ENCODE peak calls at places on chromosomes 12 and 14, in nine cellular contexts. One of them, this sample, is unnamed.

GRCh38 chr12:130752692-130753230 is 36.7 kb upstream of the RIMBP2 start:
- DNase-seq in skeletal muscle cell: no peak
- DNase-seq in hypothalamus: no peak
- DNase-seq in HL-60: no peak
- DNase-seq in globus pallidus: no peak
- DNase-seq in AG09319: no peak
- DNase-seq in amniotic epithelial cell: no peak
- DNase-seq in NCI-H1930: no peak
- DNase-seq in A549: no peak
- DNase-seq in this sample: no peak

GRCh38 chr14:91870001-91870400 is 2.7 kb upstream of the TC2N start:
- DNase-seq in amniotic epithelial cell: no peak
- DNase-seq in skeletal muscle cell: no peak
- DNase-seq in hypothalamus: no peak
- DNase-seq in AG09319: no peak
- DNase-seq in NCI-H1930: no peak
- DNase-seq in globus pallidus: no peak
- DNase-seq in HL-60: no peak
- DNase-seq in A549: no peak
- DNase-seq in this sample: no peak

GRCh38 chr12:59446156-59446555 is 149.7 kb upstream of the SLC16A7 start:
- DNase-seq in skeletal muscle cell: no peak
- DNase-seq in hypothalamus: no peak
- DNase-seq in globus pallidus: no peak
- DNase-seq in NCI-H1930: no peak
- DNase-seq in AG09319: no peak
- DNase-seq in amniotic epithelial cell: peak; percentile 42
- DNase-seq in A549: no peak
- DNase-seq in HL-60: no peak
- DNase-seq in this sample: no peak

GRCh38 chr12:54984602-54985376 is at the start of gene TESPA1:
- DNase-seq in skeletal muscle cell: no peak
- DNase-seq in HL-60: peak; percentile 17
- DNase-seq in globus pallidus: peak; percentile 26
- DNase-seq in A549: no peak
- DNase-seq in hypothalamus: no peak
- DNase-seq in amniotic epithelial cell: no peak
- DNase-seq in AG09319: no peak
- DNase-seq in NCI-H1930: no peak
- DNase-seq in this sample: peak; percentile 75

GRCh38 chr14:104593241-104593701 is 11.3 kb downstream of the TMEM179 start:
- DNase-seq in NCI-H1930: no peak
- DNase-seq in skeletal muscle cell: no peak
- DNase-seq in AG09319: no peak
- DNase-seq in hypothalamus: no peak
- DNase-seq in A549: no peak
- DNase-seq in globus pallidus: no peak
- DNase-seq in HL-60: no peak
- DNase-seq in amniotic epithelial cell: no peak
- DNase-seq in this sample: no peak

GRCh38 chr12:5138845-5139244 is 95.2 kb downstream of the KCNA5 start:
- DNase-seq in A549: no peak
- DNase-seq in AG09319: no peak
- DNase-seq in HL-60: no peak
- DNase-seq in hypothalamus: no peak
- DNase-seq in NCI-H1930: no peak
- DNase-seq in globus pallidus: no peak
- DNase-seq in amniotic epithelial cell: no peak
- DNase-seq in skeletal muscle cell: no peak
- DNase-seq in this sample: no peak

GRCh38 chr14:103530390-103530789 is 1.4 kb downstream of the TRMT61A start:
- DNase-seq in NCI-H1930: no peak
- DNase-seq in skeletal muscle cell: no peak
- DNase-seq in hypothalamus: no peak
- DNase-seq in A549: no peak
- DNase-seq in AG09319: no peak
- DNase-seq in globus pallidus: no peak
- DNase-seq in HL-60: no peak
- DNase-seq in amniotic epithelial cell: no peak
- DNase-seq in this sample: no peak

GRCh38 chr14:103887557-103888115 is 40.3 kb upstream of the PPP1R13B start:
- DNase-seq in hypothalamus: no peak
- DNase-seq in A549: no peak
- DNase-seq in globus pallidus: no peak
- DNase-seq in AG09319: no peak
- DNase-seq in HL-60: no peak
- DNase-seq in NCI-H1930: no peak
- DNase-seq in amniotic epithelial cell: no peak
- DNase-seq in skeletal muscle cell: no peak
- DNase-seq in this sample: no peak

GRCh38 chr12:41419151-41419893 is 231.2 kb downstream of the PDZRN4 start:
- DNase-seq in AG09319: no peak
- DNase-seq in A549: no peak
- DNase-seq in skeletal muscle cell: no peak
- DNase-seq in globus pallidus: no peak
- DNase-seq in hypothalamus: no peak
- DNase-seq in amniotic epithelial cell: no peak
- DNase-seq in NCI-H1930: no peak
- DNase-seq in HL-60: no peak
- DNase-seq in this sample: no peak

This sample was measured in upper lobe of right lung.